ENCODE peak calls at places on chromosomes 5 and 9, in six cellular contexts. E is stimulated activated effector memory CD8-positive, alpha-beta T cell treated with anti-CD3 and anti-CD28 coated beads, Interleukin-12 subunit alpha, Interleukin-12 subunit beta, amount 100 ng/mL, for 72 hours; G is glutamatergic neuron; U is NCI-H1092 treated with DMSO at 0.1 percent for 48 hours; Q is activated CD4-positive, alpha-beta T cell treated with anti-CD3 and anti-CD28 coated beads for 1 hour; P is AG09309. J is an unnamed sample.

GRCh38 chr9:130196643-130197042 is 24.4 kb downstream of the NCS1 start:
- DNase-seq in U (peak), Q (no peak), P (no peak), G (peak), E (no peak), J (peak)

GRCh38 chr5:142697356-142697807 is 11.5 kb upstream of the FGF1 start:
- DNase-seq in Q (no peak), U (no peak), G (no peak), E (no peak), P (no peak), J (peak)

GRCh38 chr5:83548556-83548955 is 77.0 kb downstream of the VCAN start:
- DNase-seq in Q (no peak), E (no peak), U (no peak), G (no peak), P (peak), J (no peak)

GRCh38 chr5:67165524-67166459 is 30.8 kb downstream of the CD180 start:
- DNase-seq in U (no peak), P (peak), Q (peak), G (peak), E (peak), J (peak)

GRCh38 chr9:4654084-4654483 is 8.0 kb upstream of the PLPP6 start:
- DNase-seq in P (no peak), G (no peak), Q (no peak), E (no peak), U (no peak), J (no peak)

GRCh38 chr9:91320299-91320698 is 41.4 kb downstream of the AUH start:
- DNase-seq in U (no peak), E (no peak), G (no peak), Q (no peak), P (no peak), J (no peak)

GRCh38 chr9:78035369-78035993 is 3.9 kb upstream of the GNAQ start:
- DNase-seq in G (peak), U (peak), P (peak), Q (no peak), E (peak), J (peak)

GRCh38 chr9:108163321-108164005 is 673.9 kb upstream of the KLF4 start:
- DNase-seq in G (no peak), U (no peak), E (no peak), P (no peak), Q (no peak), J (no peak)

GRCh38 chr9:33619666-33620404 is 95.8 kb downstream of the ANKRD18B start:
- DNase-seq in G (no peak), P (peak), Q (no peak), U (no peak), E (no peak), J (no peak)

GRCh38 chr9:135074354-135075233 is 12.9 kb upstream of the OLFM1 start:
- DNase-seq in E (no peak), G (peak), U (no peak), P (no peak), Q (no peak), J (no peak)

GRCh38 chr5:116358911-116359418 is 215.7 kb downstream of the SEMA6A start:
- DNase-seq in E (no peak), U (no peak), G (no peak), P (no peak), Q (no peak), J (no peak)

GRCh38 chr9:110971234-110971633 is 67.0 kb downstream of the LPAR1 start:
- DNase-seq in G (no peak), E (no peak), Q (no peak), P (no peak), U (no peak), J (no peak)

GRCh38 chr5:162436055-162436454 is 368.5 kb downstream of the GABRG2 start:
- DNase-seq in P (no peak), G (no peak), U (no peak), E (no peak), Q (no peak), J (no peak)

GRCh38 chr5:1041225-1042186 is 32.9 kb downstream of the NKD2 start:
- DNase-seq in P (no peak), G (no peak), U (no peak), E (no peak), Q (no peak), J (no peak)

GRCh38 chr5:4907636-4908035 is 232.5 kb upstream of the ADAMTS16 start:
- DNase-seq in P (no peak), Q (no peak), U (no peak), E (no peak), G (no peak), J (peak)

J was measured in G401.